ENCODE peak calls at places on chromosomes 5 and 9, in eight cellular contexts. J is A549, F is breast epithelium, L is suprapubic skin, H is adrenal gland, C is stomach, A is endothelial cell of umbilical vein, N is right lobe of liver. E is an unnamed sample.

GRCh38 chr5:44336708-44337107 is 52.5 kb downstream of the FGF10 start:
- DNase-seq in J (no peak), F (no peak), L (no peak), H (no peak), C (no peak), A (no peak), N (no peak), E (no peak)

GRCh38 chr9:88922091-88922490 is 69.2 kb upstream of the S1PR3 start:
- DNase-seq in J (no peak), F (no peak), L (no peak), H (no peak), C (no peak), A (no peak), N (no peak), E (no peak)

GRCh38 chr5:131644822-131645221 is 9.8 kb upstream of the RAPGEF6 start:
- DNase-seq in J (no peak), F (no peak), L (no peak), H (no peak), C (no peak), A (no peak), N (no peak), E (no peak)

GRCh38 chr5:65926893-65927292 is 518 bp downstream of the ERBIN start:
- DNase-seq in J (no peak), F (no peak), L (no peak), H (peak; percentile 13), C (no peak), A (no peak), N (no peak), E (no peak)

GRCh38 chr5:172713113-172713808 is 57.7 kb downstream of the DUSP1 start:
- DNase-seq in J (peak; percentile 62), F (no peak), L (no peak), H (peak; percentile 58), C (peak; percentile 62), A (peak; percentile 45), N (peak; percentile 70), E (peak; percentile 75)

GRCh38 chr5:134917070-134917831 is 12.3 kb downstream of the PCBD2 start:
- DNase-seq in J (no peak), F (no peak), L (no peak), H (no peak), C (no peak), A (no peak), N (no peak), E (no peak)

GRCh38 chr9:72454871-72455471 is 66.4 kb upstream of the TMC1 start:
- DNase-seq in J (peak; percentile 53), F (no peak), L (no peak), H (no peak), C (no peak), A (no peak), N (no peak), E (no peak)

GRCh38 chr9:135174981-135175380 is 87.5 kb downstream of the OLFM1 start:
- DNase-seq in J (no peak), F (no peak), L (no peak), H (no peak), C (no peak), A (no peak), N (no peak), E (no peak)

GRCh38 chr5:174623438-174624019 is 100.9 kb upstream of the MSX2 start:
- DNase-seq in J (no peak), F (no peak), L (no peak), H (no peak), C (no peak), A (no peak), N (no peak), E (no peak)

GRCh38 chr5:113447651-113448050 is 12.9 kb upstream of the TSSK1B start:
- DNase-seq in J (no peak), F (no peak), L (no peak), H (no peak), C (no peak), A (no peak), N (no peak), E (no peak)

GRCh38 chr5:179327026-179327735 is 18.1 kb downstream of the ADAMTS2 start:
- DNase-seq in J (no peak), F (no peak), L (no peak), H (peak; percentile 5), C (no peak), A (no peak), N (peak; percentile 7), E (peak; percentile 64)

GRCh38 chr5:65076251-65076869 is 307.6 kb downstream of the CWC27 start:
- DNase-seq in J (peak; percentile 52), F (no peak), L (no peak), H (peak; percentile 22), C (no peak), A (peak; percentile 36), N (no peak), E (no peak)

GRCh38 chr5:181161534-181162175 is 14.3 kb downstream of the OR2V2 start:
- DNase-seq in J (no peak), F (no peak), L (peak; percentile 53), H (no peak), C (no peak), A (no peak), N (no peak), E (no peak)

GRCh38 chr9:136854842-136855460 is 2.8 kb downstream of the MAMDC4 start:
- DNase-seq in J (no peak), F (no peak), L (no peak), H (no peak), C (no peak), A (no peak), N (peak; percentile 16), E (no peak)

GRCh38 chr5:160287378-160288051 is 24.8 kb downstream of the CCNJL start:
- DNase-seq in J (no peak), F (peak; percentile 52), L (no peak), H (peak; percentile 90), C (peak; percentile 92), A (peak; percentile 80), N (peak; percentile 31), E (no peak)

GRCh38 chr5:15645376-15645775 is 145.4 kb downstream of the FBXL7 start:
- DNase-seq in J (no peak), F (no peak), L (no peak), H (peak; percentile 36), C (no peak), A (peak; percentile 74), N (no peak), E (no peak)

GRCh38 chr5:88831856-88832255 is 51.1 kb downstream of the MEF2C start:
- DNase-seq in J (no peak), F (no peak), L (no peak), H (no peak), C (no peak), A (peak; percentile 59), N (no peak), E (no peak)

GRCh38 chr5:135976216-135976615 is 21.4 kb upstream of the LECT2 start:
- DNase-seq in J (no peak), F (no peak), L (no peak), H (no peak), C (no peak), A (no peak), N (peak; percentile 46), E (no peak)

GRCh38 chr5:128673010-128673409 is 135.0 kb upstream of the FBN2 start:
- DNase-seq in J (no peak), F (no peak), L (no peak), H (no peak), C (no peak), A (no peak), N (no peak), E (no peak)

GRCh38 chr5:134250949-134251348 is 25.1 kb upstream of the PPP2CA start:
- DNase-seq in J (no peak), F (no peak), L (no peak), H (no peak), C (no peak), A (no peak), N (no peak), E (no peak)

GRCh38 chr9:5628530-5629311 is at the start of gene RIC1:
- DNase-seq in J (peak; percentile 92), F (peak; percentile 89), L (peak; percentile 96), H (peak; percentile 93), C (peak; percentile 91), A (peak; percentile 94), N (peak; percentile 92), E (peak; percentile 97)
- TF ChIP-seq POLR2A in J (peak; percentile 92), F (peak; percentile 49), L (peak; percentile 89), H (peak; percentile 92), C (no peak), A (peak; percentile 98), N (peak; percentile 97), E (peak; percentile 82)

GRCh38 chr9:123832176-123832575 is 97.8 kb downstream of the DENND1A start:
- DNase-seq in J (no peak), F (no peak), L (no peak), H (no peak), C (no peak), A (no peak), N (no peak), E (no peak)
- H3K9me3 ChIP-seq in J (peaks cover 36% of the 10 kb centered on the region), F (peaks cover 31% of the 10 kb centered on the region), L (peaks cover 15% of the 10 kb centered on the region), H (peaks cover 19% of the 10 kb centered on the region), C (peaks cover 10% of the 10 kb centered on the region), A (no peaks in the 10 kb centered on the region), N (peaks cover 9% of the 10 kb centered on the region), E (no peaks in the 10 kb centered on the region)

GRCh38 chr5:143401253-143401845 is 2.1 kb downstream of the NR3C1 start:
- DNase-seq in J (no peak), F (no peak), L (no peak), H (no peak), C (no peak), A (peak; percentile 39), N (no peak), E (no peak)
- H3K27ac ChIP-seq in J (peak overlapping the region; percentile 99), F (peak overlapping the region; percentile 96), L (peak overlapping the region; percentile 98), H (no peak overlapping the region), C (peak overlapping the region; percentile 97), A (no peak overlapping the region), N (peak overlapping the region; percentile 99), E (peak overlapping the region; percentile 99)

GRCh38 chr5:33075731-33076130 is 364.6 kb downstream of the NPR3 start:
- DNase-seq in J (no peak), F (no peak), L (no peak), H (no peak), C (no peak), A (no peak), N (no peak), E (no peak)

GRCh38 chr5:33074548-33074947 is 363.4 kb downstream of the NPR3 start:
- DNase-seq in J (no peak), F (no peak), L (no peak), H (no peak), C (no peak), A (no peak), N (no peak), E (no peak)

GRCh38 chr5:33073856-33074255 is 362.7 kb downstream of the NPR3 start:
- DNase-seq in J (no peak), F (no peak), L (no peak), H (no peak), C (no peak), A (no peak), N (no peak), E (no peak)

GRCh38 chr5:33072296-33072695 is 361.2 kb downstream of the NPR3 start:
- DNase-seq in J (no peak), F (no peak), L (no peak), H (no peak), C (no peak), A (no peak), N (no peak), E (no peak)

GRCh38 chr5:33072700-33073099 is 361.6 kb downstream of the NPR3 start:
- DNase-seq in J (no peak), F (no peak), L (no peak), H (no peak), C (no peak), A (no peak), N (no peak), E (no peak)
- TF ChIP-seq POLR2A in J (no peak), F (no peak), L (no peak), H (no peak), C (no peak), A (no peak), N (no peak), E (no peak)

E was measured in sigmoid colon.